ENCODE peak calls at places on chromosomes 2 and 18, in seven cellular contexts. N is tibial artery; T is AML-193; M is HFF-Myc; Y is NCI-H1694 treated with DMSO at 0.1 percent for 48 hours; C is CD4-positive, alpha-beta T cell; A is GM12865. W is an unnamed sample.

GRCh38 chr18:51603551-51603950 is 406.1 kb upstream of the MEX3C start:
- DNase-seq in N (no peak), T (no peak), M (no peak), Y (no peak), C (no peak), A (no peak), W (no peak)

GRCh38 chr2:197647961-197648690 is 27.3 kb downstream of the RFTN2 start:
- DNase-seq in N (no peak), T (no peak), M (no peak), Y (no peak), C (no peak), A (peak; percentile 34), W (no peak)

GRCh38 chr2:204360218-204361007 is 184.9 kb upstream of the PARD3B start:
- DNase-seq in N (no peak), T (no peak), M (no peak), Y (no peak), C (no peak), A (no peak), W (no peak)

GRCh38 chr2:24411488-24412146 is 51.3 kb upstream of the ITSN2 start:
- DNase-seq in N (no peak), T (no peak), M (no peak), Y (no peak), C (no peak), A (no peak), W (no peak)

GRCh38 chr18:57397440-57397839 is 37.7 kb upstream of the ONECUT2 start:
- DNase-seq in N (no peak), T (no peak), M (peak; percentile 37), Y (no peak), C (no peak), A (no peak), W (no peak)

GRCh38 chr2:234797566-234798250 is 154.1 kb upstream of the SH3BP4 start:
- DNase-seq in N (no peak), T (no peak), M (peak; percentile 85), Y (no peak), C (no peak), A (peak; percentile 19), W (no peak)

GRCh38 chr2:176110975-176111663 is 4.0 kb downstream of the HOXD11 start:
- DNase-seq in N (no peak), T (no peak), M (no peak), Y (peak; percentile 59), C (no peak), A (peak; percentile 48), W (no peak)

GRCh38 chr18:32722279-32722678 is 50.5 kb downstream of the KLHL14 start:
- DNase-seq in N (no peak), T (no peak), M (no peak), Y (no peak), C (no peak), A (no peak), W (no peak)

GRCh38 chr2:32798841-32799240 is 147.9 kb upstream of the LTBP1 start:
- DNase-seq in N (no peak), T (no peak), M (no peak), Y (no peak), C (no peak), A (no peak), W (no peak)

GRCh38 chr2:177064417-177064816 is 148.2 kb upstream of the HNRNPA3 start:
- DNase-seq in N (no peak), T (no peak), M (no peak), Y (no peak), C (no peak), A (no peak), W (no peak)

GRCh38 chr2:44767691-44768090 is 173.8 kb upstream of the SIX3 start:
- DNase-seq in N (no peak), T (no peak), M (no peak), Y (no peak), C (no peak), A (no peak), W (no peak)

GRCh38 chr2:178101321-178102079 is 10.7 kb upstream of the RBM45 start:
- DNase-seq in N (no peak), T (no peak), M (no peak), Y (no peak), C (no peak), A (no peak), W (no peak)

GRCh38 chr18:74152906-74153305 is 4.6 kb downstream of the TIMM21 start:
- DNase-seq in N (no peak), T (no peak), M (no peak), Y (no peak), C (no peak), A (no peak), W (no peak)

W was measured in SK-N-MC.